ENCODE peak calls at places on chromosome 22, in four cellular contexts. Q, X, D and M are unnamed samples.

GRCh38 chr22:37455896-37456295 is 28.6 kb upstream of the ELFN2 start:
- DNase-seq in Q (no peak), X (peak), D (no peak), M (peak)

GRCh38 chr22:41302016-41302767 is 867 bp downstream of the ZC3H7B start:
- DNase-seq in Q (peak), X (no peak), D (no peak), M (no peak)

GRCh38 chr22:27116295-27116694 is 458.9 kb downstream of the MIAT start:
- DNase-seq in Q (no peak), X (no peak), D (peak), M (no peak)

GRCh38 chr22:44730490-44731356 is 21.7 kb upstream of the ARHGAP8 start:
- DNase-seq in Q (no peak), X (no peak), D (no peak), M (no peak)

GRCh38 chr22:36274547-36274946 is 21.6 kb downstream of the APOL1 start:
- DNase-seq in Q (no peak), X (no peak), D (no peak), M (no peak)

GRCh38 chr22:45101828-45102227 is 61.9 kb upstream of the NUP50 start:
- DNase-seq in Q (peak), X (peak), D (peak), M (peak)

GRCh38 chr22:41003041-41003440 is 51.9 kb downstream of the RBX1 start:
- DNase-seq in Q (no peak), X (no peak), D (no peak), M (no peak)

GRCh38 chr22:44196731-44197131 is 16.0 kb downstream of the PARVG start:
- DNase-seq in Q (no peak), X (no peak), D (no peak), M (no peak)

GRCh38 chr22:44892243-44892642 is 117.6 kb downstream of the PHF21B start:
- DNase-seq in Q (no peak), X (no peak), D (no peak), M (no peak)

GRCh38 chr22:41260871-41261270 is 20.1 kb upstream of the CHADL start:
- DNase-seq in Q (no peak), X (no peak), D (no peak), M (no peak)

GRCh38 chr22:16937811-16938210 is 70.2 kb downstream of the GAB4 start:
- DNase-seq in Q (no peak), X (no peak), D (no peak), M (no peak)